ENCODE peak calls at places on chromosomes 11 and 22, in six cellular contexts. U, P, K, O, L and R are unnamed samples.

GRCh38 chr11:116721983-116722382 is 50.8 kb downstream of the BUD13 start:
- DNase-seq in O (no peak), K (no peak), P (no peak), L (no peak), U (no peak), R (peak)

GRCh38 chr22:19146215-19146968 is 1.9 kb upstream of the ESS2 start:
- DNase-seq in U (no peak), L (no peak), O (no peak), P (no peak), K (no peak), R (no peak)

GRCh38 chr22:44885806-44886360 is 123.9 kb downstream of the PHF21B start:
- DNase-seq in U (no peak), P (no peak), O (no peak), K (no peak), L (no peak), R (no peak)

GRCh38 chr22:38707346-38707745 is 1.6 kb downstream of the GTPBP1 start:
- DNase-seq in K (no peak), U (no peak), L (no peak), O (no peak), P (no peak), R (no peak)

GRCh38 chr11:57241311-57241972 is 4.4 kb upstream of the APLNR start:
- DNase-seq in O (no peak), K (no peak), P (no peak), U (no peak), L (no peak), R (no peak)

GRCh38 chr11:82671451-82671850 is 62.2 kb downstream of the FAM181B start:
- DNase-seq in U (no peak), P (no peak), L (no peak), O (no peak), K (no peak), R (no peak)

GRCh38 chr11:32886180-32886579 is 6.4 kb upstream of the QSER1 start:
- DNase-seq in K (no peak), P (no peak), U (no peak), O (no peak), L (no peak), R (no peak)

GRCh38 chr11:9160166-9160565 is 68.8 kb upstream of the SCUBE2 start:
- DNase-seq in O (no peak), P (no peak), L (no peak), K (no peak), U (no peak), R (no peak)

GRCh38 chr11:40280161-40281054 is 1179.0 kb downstream of the LRRC4C start:
- DNase-seq in L (peak), K (peak), P (no peak), U (no peak), O (no peak), R (no peak)

GRCh38 chr11:116916052-116916451 is 78.6 kb upstream of the APOA1 start:
- DNase-seq in U (no peak), P (no peak), L (no peak), K (no peak), O (no peak), R (no peak)

GRCh38 chr11:134125507-134125906 is 56.6 kb downstream of the JAM3 start:
- DNase-seq in O (no peak), U (no peak), P (no peak), L (no peak), K (no peak), R (no peak)

GRCh38 chr22:44622685-44623084 is 79.3 kb upstream of the PRR5 start:
- DNase-seq in O (no peak), U (no peak), L (no peak), K (no peak), P (no peak), R (no peak)

GRCh38 chr22:39627865-39628562 is 57.5 kb downstream of the CACNA1I start:
- DNase-seq in L (no peak), K (no peak), O (no peak), U (no peak), P (no peak), R (no peak)

GRCh38 chr11:44036811-44037657 is 10.7 kb upstream of the ACCSL start:
- DNase-seq in O (no peak), L (peak), K (peak), P (peak), U (no peak), R (peak)

GRCh38 chr11:5486421-5486820 is 2.1 kb upstream of the OR52D1 start:
- DNase-seq in O (no peak), U (no peak), P (no peak), L (no peak), K (no peak), R (no peak)

GRCh38 chr22:35335468-35335867 is 35.8 kb downstream of the TOM1 start:
- DNase-seq in K (no peak), O (no peak), U (no peak), P (no peak), L (no peak), R (no peak)

GRCh38 chr11:114340311-114341131 is 44.3 kb downstream of the NNMT start:
- DNase-seq in P (no peak), O (peak), U (no peak), K (peak), L (peak), R (no peak)

GRCh38 chr11:131504199-131504949 is 134.0 kb downstream of the NTM start:
- DNase-seq in O (no peak), P (no peak), K (peak), L (peak), U (no peak), R (peak)

GRCh38 chr11:13318498-13319295 is 41.1 kb downstream of the BMAL1 start:
- DNase-seq in P (no peak), U (no peak), L (no peak), K (no peak), O (no peak), R (no peak)

GRCh38 chr22:50674606-50675552 is 2.3 kb downstream of the SHANK3 start:
- DNase-seq in P (peak), O (no peak), L (no peak), K (no peak), U (no peak), R (no peak)